ENCODE peak calls at places on chromosome 6, in five cellular contexts. A is Right ventricle myocardium inferior; F is GM04504; Y is stimulated activated CD8-positive, alpha-beta memory T cell treated with anti-CD3 and anti-CD28 coated beads, Interleukin-15, amount 100 ng/mL, for 4 hours; P is A673. G is an unnamed sample.

GRCh38 chr6:138588805-138589434 is 89.6 kb upstream of the NHSL1 start:
- DNase-seq in A (no peak), F (peak), Y (no peak), P (peak), G (peak)

GRCh38 chr6:107458687-107459282 is 579 bp downstream of the PDSS2 start:
- DNase-seq in A (peak), F (no peak), Y (no peak), P (peak), G (peak)

GRCh38 chr6:170045563-170045960 is 245.3 kb downstream of the DLL1 start:
- DNase-seq in A (peak), F (no peak), Y (no peak), P (no peak), G (no peak)

GRCh38 chr6:116268589-116269293 is 11.0 kb downstream of the TSPYL1 start:
- DNase-seq in A (no peak), F (peak), Y (no peak), P (peak), G (peak)

GRCh38 chr6:4296552-4296951 is 161.2 kb upstream of the ECI2 start:
- DNase-seq in A (no peak), F (no peak), Y (no peak), P (no peak), G (no peak)

GRCh38 chr6:14123331-14124105 is 5.9 kb downstream of the CD83 start:
- DNase-seq in A (no peak), F (no peak), Y (no peak), P (no peak), G (no peak)

GRCh38 chr6:52304917-52305316 is 20.4 kb upstream of the MCM3 start:
- DNase-seq in A (no peak), F (no peak), Y (no peak), P (no peak), G (no peak)

GRCh38 chr6:571892-572291 is 85.0 kb downstream of the HUS1B start:
- DNase-seq in A (no peak), F (no peak), Y (no peak), P (no peak), G (no peak)

GRCh38 chr6:32604434-32604877 is 14.8 kb upstream of the HLA-DRB1 start:
- DNase-seq in A (no peak), F (no peak), Y (no peak), P (no peak), G (no peak)

GRCh38 chr6:116291701-116292396 is 12.1 kb upstream of the TSPYL1 start:
- DNase-seq in A (no peak), F (no peak), Y (no peak), P (no peak), G (no peak)

GRCh38 chr6:34583461-34583860 is 27.3 kb upstream of the SPDEF start:
- DNase-seq in A (no peak), F (no peak), Y (no peak), P (no peak), G (peak)

GRCh38 chr6:30491963-30492616 is 2.8 kb downstream of the HLA-E start:
- DNase-seq in A (no peak), F (no peak), Y (no peak), P (no peak), G (no peak)

GRCh38 chr6:149001422-149001821 is 254.6 kb downstream of the UST start:
- DNase-seq in A (no peak), F (no peak), Y (no peak), P (no peak), G (no peak)

GRCh38 chr6:164322533-164322932 is 908.0 kb downstream of the QKI start:
- DNase-seq in A (no peak), F (peak), Y (no peak), P (peak), G (no peak)

GRCh38 chr6:55276745-55277627 is 50.3 kb upstream of the GFRAL start:
- DNase-seq in A (peak), F (peak), Y (no peak), P (peak), G (peak)

GRCh38 chr6:125886914-125887313 is 69.7 kb upstream of the HINT3 start:
- DNase-seq in A (no peak), F (no peak), Y (no peak), P (no peak), G (no peak)

GRCh38 chr6:79797105-79797504 is 150.2 kb downstream of the ELOVL4 start:
- DNase-seq in A (no peak), F (no peak), Y (no peak), P (no peak), G (no peak)

GRCh38 chr6:100304575-100304974 is 160.1 kb downstream of the SIM1 start:
- DNase-seq in A (no peak), F (no peak), Y (no peak), P (no peak), G (no peak)

GRCh38 chr6:11656486-11656885 is 118.9 kb downstream of the TMEM170B start:
- DNase-seq in A (no peak), F (no peak), Y (no peak), P (no peak), G (peak)

GRCh38 chr6:82331031-82331773 is 32.4 kb upstream of the TPBG start:
- DNase-seq in A (no peak), F (peak), Y (no peak), P (peak), G (peak)

GRCh38 chr6:33744895-33745546 is 1.7 kb downstream of the IP6K3 start:
- DNase-seq in A (peak), F (no peak), Y (no peak), P (peak), G (no peak)

GRCh38 chr6:25094726-25095125 is 159.0 kb upstream of the RIPOR2 start:
- DNase-seq in A (no peak), F (no peak), Y (no peak), P (no peak), G (no peak)

GRCh38 chr6:105380634-105381033 is 22.2 kb downstream of the PREP start:
- DNase-seq in A (no peak), F (no peak), Y (no peak), P (no peak), G (no peak)

GRCh38 chr6:41818271-41819054 is 31.0 kb downstream of the TOMM6 start:
- DNase-seq in A (no peak), F (no peak), Y (no peak), P (peak), G (no peak)

GRCh38 chr6:31736026-31736767 is at the start of gene CLIC1:
- DNase-seq in A (peak), F (peak), Y (peak), P (peak), G (peak)